ENCODE peak calls at places on chromosome 7, in six cellular contexts. One of them, this sample, is unnamed.

GRCh38 chr7:3867847-3868246 is 566.8 kb downstream of the SDK1 start:
- DNase-seq in prostate gland: no peak
- DNase-seq in HFFc6: no peak
- DNase-seq in ovary: no peak
- DNase-seq in neural crest cell: no peak
- DNase-seq in stomach: no peak
- DNase-seq in this sample: no peak

GRCh38 chr7:11843113-11843765 is 11.2 kb upstream of the THSD7A start:
- DNase-seq in ovary: no peak
- DNase-seq in HFFc6: no peak
- DNase-seq in prostate gland: no peak
- DNase-seq in neural crest cell: no peak
- DNase-seq in stomach: no peak
- DNase-seq in this sample: no peak

GRCh38 chr7:50304158-50304910 is at the start of gene IKZF1:
- DNase-seq in neural crest cell: peak
- DNase-seq in stomach: peak
- DNase-seq in prostate gland: no peak
- DNase-seq in ovary: no peak
- DNase-seq in HFFc6: no peak
- DNase-seq in this sample: no peak

GRCh38 chr7:93923946-93924345 is 2.4 kb downstream of the GNG11 start:
- DNase-seq in ovary: no peak
- DNase-seq in stomach: no peak
- DNase-seq in prostate gland: no peak
- DNase-seq in neural crest cell: no peak
- DNase-seq in HFFc6: peak
- DNase-seq in this sample: no peak

GRCh38 chr7:77877800-77878199 is 79.2 kb downstream of the PHTF2 start:
- DNase-seq in ovary: no peak
- DNase-seq in prostate gland: no peak
- DNase-seq in neural crest cell: no peak
- DNase-seq in stomach: no peak
- DNase-seq in HFFc6: no peak
- DNase-seq in this sample: no peak

GRCh38 chr7:36090976-36091375 is 62.1 kb upstream of the EEPD1 start:
- DNase-seq in stomach: no peak
- DNase-seq in HFFc6: no peak
- DNase-seq in ovary: no peak
- DNase-seq in neural crest cell: no peak
- DNase-seq in prostate gland: no peak
- DNase-seq in this sample: no peak

GRCh38 chr7:30163231-30163894 is 28.6 kb downstream of the MTURN start:
- DNase-seq in prostate gland: no peak
- DNase-seq in stomach: no peak
- DNase-seq in ovary: no peak
- DNase-seq in HFFc6: no peak
- DNase-seq in neural crest cell: no peak
- DNase-seq in this sample: no peak

GRCh38 chr7:28758186-28758585 is 199.9 kb downstream of the TRIL start:
- DNase-seq in HFFc6: no peak
- DNase-seq in neural crest cell: no peak
- DNase-seq in ovary: no peak
- DNase-seq in stomach: no peak
- DNase-seq in prostate gland: no peak
- DNase-seq in this sample: no peak

GRCh38 chr7:80659120-80660055 is 20.9 kb downstream of the CD36 start:
- DNase-seq in stomach: no peak
- DNase-seq in prostate gland: no peak
- DNase-seq in HFFc6: peak
- DNase-seq in ovary: no peak
- DNase-seq in neural crest cell: no peak
- DNase-seq in this sample: no peak

GRCh38 chr7:17304926-17305325 is 6.5 kb downstream of the AHR start:
- DNase-seq in neural crest cell: no peak
- DNase-seq in prostate gland: peak
- DNase-seq in HFFc6: peak
- DNase-seq in ovary: no peak
- DNase-seq in stomach: no peak
- DNase-seq in this sample: no peak

GRCh38 chr7:119219663-119220062 is 995.2 kb downstream of the ANKRD7 start:
- DNase-seq in prostate gland: no peak
- DNase-seq in ovary: no peak
- DNase-seq in HFFc6: no peak
- DNase-seq in neural crest cell: no peak
- DNase-seq in stomach: no peak
- DNase-seq in this sample: no peak

GRCh38 chr7:45721949-45722598 is 147.9 kb downstream of the ADCY1 start:
- DNase-seq in HFFc6: no peak
- DNase-seq in neural crest cell: no peak
- DNase-seq in prostate gland: no peak
- DNase-seq in ovary: no peak
- DNase-seq in stomach: no peak
- DNase-seq in this sample: no peak

GRCh38 chr7:98569606-98570337 is 47.3 kb upstream of the NPTX2 start:
- DNase-seq in ovary: no peak
- DNase-seq in prostate gland: no peak
- DNase-seq in HFFc6: no peak
- DNase-seq in stomach: no peak
- DNase-seq in neural crest cell: no peak
- DNase-seq in this sample: no peak

GRCh38 chr7:146116452-146117219 is at the start of gene CNTNAP2:
- DNase-seq in HFFc6: no peak
- DNase-seq in ovary: no peak
- DNase-seq in neural crest cell: peak
- DNase-seq in stomach: no peak
- DNase-seq in prostate gland: peak
- DNase-seq in this sample: peak

GRCh38 chr7:143068446-143068845 is 16.3 kb downstream of the OR6V1 start:
- DNase-seq in stomach: no peak
- DNase-seq in HFFc6: no peak
- DNase-seq in neural crest cell: no peak
- DNase-seq in ovary: no peak
- DNase-seq in prostate gland: no peak
- DNase-seq in this sample: no peak

GRCh38 chr7:104123786-104124185 is 84.0 kb downstream of the ORC5 start:
- DNase-seq in stomach: no peak
- DNase-seq in prostate gland: no peak
- DNase-seq in neural crest cell: no peak
- DNase-seq in ovary: no peak
- DNase-seq in HFFc6: peak
- DNase-seq in this sample: no peak

GRCh38 chr7:142800699-142801260 is 30.0 kb downstream of the PRSS2 start:
- DNase-seq in prostate gland: no peak
- DNase-seq in neural crest cell: no peak
- DNase-seq in ovary: no peak
- DNase-seq in HFFc6: no peak
- DNase-seq in stomach: no peak
- DNase-seq in this sample: no peak

GRCh38 chr7:127822822-127823508 is 171.0 kb downstream of the SND1 start:
- DNase-seq in neural crest cell: no peak
- DNase-seq in stomach: no peak
- DNase-seq in ovary: no peak
- DNase-seq in HFFc6: no peak
- DNase-seq in prostate gland: no peak
- DNase-seq in this sample: no peak

GRCh38 chr7:91228327-91228726 is 35.9 kb upstream of the FZD1 start:
- DNase-seq in ovary: no peak
- DNase-seq in prostate gland: no peak
- DNase-seq in HFFc6: no peak
- DNase-seq in neural crest cell: no peak
- DNase-seq in stomach: no peak
- DNase-seq in this sample: no peak

DNA sequence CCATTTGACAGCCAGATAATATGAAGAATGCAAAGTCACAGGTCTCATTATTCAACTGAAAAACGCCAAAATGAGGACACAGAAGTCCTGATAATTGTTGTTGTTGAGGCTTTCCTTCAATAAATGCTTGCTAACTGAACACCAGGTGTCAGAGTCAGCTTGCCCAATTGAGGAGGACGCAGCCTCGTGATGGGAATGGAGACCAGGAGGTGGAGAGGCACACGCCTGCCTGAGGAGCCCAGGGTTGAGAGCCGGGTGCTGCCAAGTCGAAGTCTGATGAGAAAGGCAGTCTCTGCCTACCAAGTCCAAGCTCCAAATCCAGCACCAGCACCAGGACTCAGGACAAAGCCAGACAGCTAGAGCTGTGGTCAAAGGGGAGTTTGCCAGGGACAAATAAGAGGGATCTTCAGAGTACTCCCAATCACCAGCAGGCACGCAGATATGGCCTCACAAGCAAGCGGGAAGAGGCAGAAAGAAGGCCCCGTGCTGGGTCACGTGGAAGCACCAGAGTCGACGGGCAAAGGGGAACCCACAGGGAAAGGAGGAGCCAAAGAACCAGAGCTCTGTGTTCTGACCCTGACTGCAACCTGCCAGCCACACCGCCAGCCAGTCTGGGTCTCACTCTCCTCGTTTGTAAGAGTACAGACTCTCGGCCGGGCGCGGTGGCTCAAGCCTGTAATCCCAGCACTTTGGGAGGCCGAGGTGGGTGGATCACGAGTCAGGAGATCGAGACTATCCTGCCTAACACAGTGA is 47.6 kb downstream of the VOPP1 start:
- DNase-seq in stomach: peak
- DNase-seq in prostate gland: no peak
- DNase-seq in HFFc6: no peak
- DNase-seq in ovary: no peak
- DNase-seq in neural crest cell: no peak
- DNase-seq in this sample: no peak
- TF ChIP-seq CTCF in stomach: no peak
- TF ChIP-seq CTCF in prostate gland: no peak
- TF ChIP-seq CTCF in HFFc6: no peak
- TF ChIP-seq CTCF in ovary: no peak
- TF ChIP-seq CTCF in neural crest cell: no peak
- TF ChIP-seq CTCF in this sample: no peak

DNA sequence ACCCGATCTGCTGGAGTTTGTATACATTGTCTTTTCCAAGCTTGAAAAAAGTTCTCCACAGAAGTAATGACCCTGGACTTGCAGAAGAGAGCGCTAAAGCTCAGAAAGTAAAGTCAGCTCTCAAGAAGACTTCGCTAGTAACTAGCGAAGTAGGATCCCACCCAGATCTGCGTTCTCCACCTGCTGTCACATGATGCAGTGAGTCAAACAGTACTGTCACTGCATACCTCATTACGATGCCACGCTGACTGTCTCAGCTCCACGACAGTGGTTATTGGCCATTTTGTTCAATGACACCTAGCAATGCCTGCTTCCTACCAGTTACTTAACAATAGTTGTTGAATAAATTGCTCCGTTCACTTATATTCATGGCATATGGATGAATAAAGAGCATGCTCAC is 29.7 kb upstream of the SEC61G start:
- DNase-seq in neural crest cell: peak
- DNase-seq in stomach: no peak
- DNase-seq in ovary: peak
- DNase-seq in prostate gland: peak
- DNase-seq in HFFc6: peak
- DNase-seq in this sample: no peak
- TF ChIP-seq CTCF in neural crest cell: peak
- TF ChIP-seq CTCF in stomach: peak
- TF ChIP-seq CTCF in ovary: peak
- TF ChIP-seq CTCF in prostate gland: peak
- TF ChIP-seq CTCF in HFFc6: peak
- TF ChIP-seq CTCF in this sample: peak

DNA sequence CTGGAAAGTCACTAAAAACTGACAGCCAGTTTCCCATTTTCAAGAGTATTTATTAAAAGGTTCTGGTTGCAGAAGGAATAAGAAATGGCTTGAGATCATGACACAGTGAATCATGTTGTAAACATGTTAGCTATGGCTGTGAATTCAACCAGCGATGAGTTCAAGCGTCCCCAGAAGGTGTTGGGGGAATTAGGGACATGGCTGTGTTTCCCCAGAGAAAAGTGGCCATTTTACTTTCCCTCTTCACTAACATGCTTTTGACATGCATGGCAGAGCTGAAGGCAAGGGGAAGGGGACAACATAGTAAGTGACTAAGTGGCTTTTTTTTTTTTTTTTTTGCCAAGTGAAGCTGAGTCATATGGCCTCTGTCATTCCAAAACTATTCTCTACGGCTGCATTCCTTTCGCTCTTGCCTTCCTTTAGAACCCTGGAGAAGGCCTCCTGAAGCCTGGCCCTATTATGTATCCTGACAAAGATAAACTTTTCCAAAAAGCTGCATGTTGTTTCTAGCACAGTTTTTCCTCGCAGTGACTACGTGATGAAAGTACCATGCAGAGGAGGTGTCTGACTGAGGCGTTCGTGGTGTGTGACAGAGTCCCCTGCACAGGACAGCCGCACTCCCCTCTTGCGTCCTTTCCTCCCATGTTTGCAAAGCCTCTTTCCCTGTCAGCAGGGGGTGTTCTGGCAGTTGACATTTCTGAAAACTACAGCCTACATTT is 46.9 kb downstream of the EGFR start:
- DNase-seq in HFFc6: peak
- DNase-seq in ovary: no peak
- DNase-seq in stomach: no peak
- DNase-seq in neural crest cell: no peak
- DNase-seq in prostate gland: no peak
- DNase-seq in this sample: no peak
- TF ChIP-seq CTCF in HFFc6: peak
- TF ChIP-seq CTCF in ovary: no peak
- TF ChIP-seq CTCF in stomach: no peak
- TF ChIP-seq CTCF in neural crest cell: peak
- TF ChIP-seq CTCF in prostate gland: no peak
- TF ChIP-seq CTCF in this sample: no peak

GRCh38 chr7:26858229-26858568 is 6.2 kb downstream of the SKAP2 start:
- DNase-seq in neural crest cell: no peak
- DNase-seq in stomach: no peak
- DNase-seq in HFFc6: no peak
- DNase-seq in ovary: no peak
- DNase-seq in prostate gland: no peak
- DNase-seq in this sample: no peak

GRCh38 chr7:26858735-26859134 is 5.7 kb downstream of the SKAP2 start:
- DNase-seq in stomach: no peak
- DNase-seq in HFFc6: no peak
- DNase-seq in ovary: no peak
- DNase-seq in neural crest cell: no peak
- DNase-seq in prostate gland: no peak
- DNase-seq in this sample: no peak

GRCh38 chr7:26859720-26860119 is 4.7 kb downstream of the SKAP2 start:
- DNase-seq in prostate gland: no peak
- DNase-seq in stomach: no peak
- DNase-seq in ovary: no peak
- DNase-seq in HFFc6: no peak
- DNase-seq in neural crest cell: no peak
- DNase-seq in this sample: no peak

GRCh38 chr7:26861050-26861449 is 3.3 kb downstream of the SKAP2 start:
- DNase-seq in neural crest cell: no peak
- DNase-seq in prostate gland: no peak
- DNase-seq in HFFc6: no peak
- DNase-seq in ovary: no peak
- DNase-seq in stomach: no peak
- DNase-seq in this sample: no peak

DNA sequence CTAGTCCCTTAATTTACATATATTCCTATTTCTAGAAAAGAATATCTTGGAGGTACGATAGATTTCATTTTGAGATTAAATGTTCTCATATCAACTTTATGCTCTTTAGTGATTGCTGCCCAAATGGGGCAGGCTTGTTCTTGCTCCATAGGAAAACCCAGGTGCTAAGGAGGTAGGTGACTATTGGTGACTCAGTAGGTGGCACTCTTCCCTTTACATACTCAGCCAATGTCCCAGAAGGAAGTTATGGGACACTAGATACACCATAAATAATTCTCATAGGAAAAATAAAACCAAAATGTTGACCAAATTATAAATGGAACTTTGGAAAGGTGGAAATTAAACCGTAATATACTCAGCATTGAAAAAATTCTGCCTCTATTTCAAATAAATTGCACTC is 4.0 kb downstream of the SKAP2 start:
- DNase-seq in stomach: no peak
- DNase-seq in neural crest cell: no peak
- DNase-seq in ovary: no peak
- DNase-seq in prostate gland: peak
- DNase-seq in HFFc6: no peak
- DNase-seq in this sample: no peak
- TF ChIP-seq CTCF in stomach: no peak
- TF ChIP-seq CTCF in neural crest cell: no peak
- TF ChIP-seq CTCF in ovary: no peak
- TF ChIP-seq CTCF in prostate gland: peak
- TF ChIP-seq CTCF in HFFc6: no peak
- TF ChIP-seq CTCF in this sample: peak